ENCODE peak calls at places on chromosomes 11 and 22, in eight cellular contexts. T is H9, N is GM23338, M is neural progenitor cell, F is IMR-90, R is Karpas-422, P is OCI-LY7, E is fibroblast of lung. A is an unnamed sample. For H4K20me1, the result is how much of the 10 kb centered on the place peaks cover.

GRCh38 chr11:43708776-43709175 is 28.2 kb downstream of the HSD17B12 start:
- DNase-seq in T (no peak), N (peak), M (no peak), F (no peak), R (peak), P (peak), E (no peak), A (no peak)

GRCh38 chr11:5767056-5767455 is 13.0 kb downstream of the OR52N4 start:
- DNase-seq in T (no peak), N (no peak), M (no peak), F (no peak), R (no peak), P (no peak), E (peak), A (no peak)

GRCh38 chr11:2664886-2665746 is 34.7 kb downstream of the KCNQ1OT1 start:
- DNase-seq in T (peak), N (no peak), M (no peak), F (no peak), R (no peak), P (no peak), E (no peak), A (peak)

GRCh38 chr11:116929393-116930090 is 92.1 kb upstream of the APOA1 start:
- DNase-seq in T (no peak), N (no peak), M (no peak), F (peak), R (no peak), P (no peak), E (peak), A (no peak)

GRCh38 chr11:16155448-16155847 is 200.9 kb downstream of the SOX6 start:
- DNase-seq in T (no peak), N (no peak), M (no peak), F (no peak), R (no peak), P (no peak), E (no peak), A (no peak)

GRCh38 chr11:86818466-86819282 is 18.3 kb downstream of the PRSS23 start:
- DNase-seq in T (no peak), N (peak), M (peak), F (peak), R (peak), P (peak), E (peak), A (no peak)

GRCh38 chr11:57800444-57801184 is 39.0 kb downstream of the CTNND1 start:
- DNase-seq in T (peak), N (peak), M (peak), F (peak), R (peak), P (peak), E (peak), A (no peak)

GRCh38 chr11:126158054-126158791 is 53.2 kb downstream of the RPUSD4 start:
- DNase-seq in T (no peak), N (no peak), M (no peak), F (no peak), R (no peak), P (no peak), E (no peak), A (no peak)

GRCh38 chr11:132848336-132848735 is 684.0 kb downstream of the OPCML start:
- DNase-seq in T (no peak), N (no peak), M (no peak), F (peak), R (no peak), P (no peak), E (peak), A (peak)

GRCh38 chr11:12701815-12702214 is 27.6 kb downstream of the TEAD1 start:
- DNase-seq in T (no peak), N (no peak), M (no peak), F (no peak), R (no peak), P (no peak), E (no peak), A (no peak)

GRCh38 chr11:91585035-91585801 is 639.4 kb upstream of the FAT3 start:
- DNase-seq in T (no peak), N (no peak), M (no peak), F (no peak), R (no peak), P (no peak), E (no peak), A (no peak)

GRCh38 chr11:71164621-71165020 is 87.8 kb downstream of the SHANK2 start:
- DNase-seq in T (no peak), N (no peak), M (no peak), F (no peak), R (no peak), P (no peak), E (no peak), A (no peak)

GRCh38 chr11:27699242-27699925 is 871 bp downstream of the BDNF start:
- DNase-seq in T (peak), N (peak), M (peak), F (peak), R (peak), P (no peak), E (peak), A (no peak)

GRCh38 chr11:64802370-64803162 is 448 bp downstream of the MAP4K2 start:
- DNase-seq in T (no peak), N (peak), M (no peak), F (no peak), R (peak), P (peak), E (no peak), A (peak)

GRCh38 chr22:49544286-49544685 is 283.4 kb downstream of the BRD1 start:
- DNase-seq in T (no peak), N (no peak), M (no peak), F (no peak), R (no peak), P (no peak), E (no peak), A (no peak)

GRCh38 chr11:68032997-68033707 is 2.7 kb downstream of the NDUFS8 start:
- DNase-seq in T (no peak), N (no peak), M (no peak), F (no peak), R (no peak), P (no peak), E (no peak), A (peak)

GRCh38 chr11:96061730-96062524 is 138.0 kb upstream of the MTMR2 start:
- DNase-seq in T (no peak), N (no peak), M (no peak), F (peak), R (no peak), P (no peak), E (peak), A (no peak)

GRCh38 chr11:21948876-21949275 is 244.0 kb upstream of the ANO5 start:
- DNase-seq in T (no peak), N (no peak), M (no peak), F (no peak), R (no peak), P (no peak), E (no peak), A (no peak)

GRCh38 chr11:44179173-44179572 is 83.7 kb downstream of the EXT2 start:
- DNase-seq in T (no peak), N (no peak), M (no peak), F (peak), R (no peak), P (no peak), E (peak), A (no peak)

GRCh38 chr11:107203656-107204055 is 185.4 kb upstream of the GUCY1A2 start:
- DNase-seq in T (no peak), N (no peak), M (no peak), F (no peak), R (no peak), P (no peak), E (no peak), A (no peak)

GRCh38 chr22:29266564-29267461 is 968 bp downstream of the RHBDD3 start:
- DNase-seq in T (no peak), N (peak), M (peak), F (peak), R (no peak), P (peak), E (peak), A (peak)

GRCh38 chr11:70674605-70675004 is 276.3 kb downstream of the CTTN start:
- DNase-seq in T (no peak), N (no peak), M (no peak), F (no peak), R (no peak), P (no peak), E (no peak), A (peak)

GRCh38 chr11:46367244-46367915 is 14.1 kb upstream of the MDK start:
- DNase-seq in T (peak), N (peak), M (peak), F (peak), R (peak), P (peak), E (peak), A (peak)

GRCh38 chr11:46364791-46365190 is 16.7 kb upstream of the MDK start:
- DNase-seq in T (no peak), N (no peak), M (no peak), F (no peak), R (no peak), P (no peak), E (no peak), A (no peak)

GRCh38 chr11:46367916-46368267 is 13.6 kb upstream of the MDK start:
- DNase-seq in T (no peak), N (no peak), M (no peak), F (no peak), R (no peak), P (no peak), E (no peak), A (no peak)

GRCh38 chr11:46366260-46366659 is 15.2 kb upstream of the MDK start:
- DNase-seq in T (no peak), N (no peak), M (no peak), F (no peak), R (no peak), P (no peak), E (no peak), A (no peak)

GRCh38 chr11:46366661-46367161 is 14.8 kb upstream of the MDK start:
- DNase-seq in T (no peak), N (no peak), M (no peak), F (no peak), R (no peak), P (no peak), E (no peak), A (no peak)
- H4K20me1 ChIP-seq in T (under half), N (under half), M (half or more), F (under half), R (under half), P (under half), E (under half), A (under half)

DNA sequence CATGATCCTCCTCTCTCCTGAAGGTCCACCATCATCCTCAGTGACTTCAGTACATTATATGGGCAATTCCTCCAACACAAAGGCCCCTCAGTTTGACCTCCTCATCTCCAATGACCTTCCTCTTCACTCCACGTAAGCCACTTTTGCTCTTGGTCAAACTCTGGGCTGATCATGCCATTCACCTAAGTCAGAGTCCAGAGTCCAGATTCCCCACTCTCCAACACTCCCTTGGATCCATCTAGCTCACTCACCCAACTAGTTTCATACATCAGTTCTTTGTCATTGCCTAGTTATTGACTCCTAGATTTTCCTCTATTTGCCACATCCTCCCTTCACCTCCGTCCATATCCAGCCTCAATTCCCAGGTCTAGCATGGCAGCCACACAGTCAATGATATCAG is 30.5 kb upstream of the TTC12 start:
- DNase-seq in T (no peak), N (no peak), M (no peak), F (no peak), R (no peak), P (no peak), E (no peak), A (no peak)
- H3K4me2 ChIP-seq in T (no peak), N (no peak), M (no peak), F (no peak), R (no peak), P (no peak), E (no peak), A (no peak)

DNA sequence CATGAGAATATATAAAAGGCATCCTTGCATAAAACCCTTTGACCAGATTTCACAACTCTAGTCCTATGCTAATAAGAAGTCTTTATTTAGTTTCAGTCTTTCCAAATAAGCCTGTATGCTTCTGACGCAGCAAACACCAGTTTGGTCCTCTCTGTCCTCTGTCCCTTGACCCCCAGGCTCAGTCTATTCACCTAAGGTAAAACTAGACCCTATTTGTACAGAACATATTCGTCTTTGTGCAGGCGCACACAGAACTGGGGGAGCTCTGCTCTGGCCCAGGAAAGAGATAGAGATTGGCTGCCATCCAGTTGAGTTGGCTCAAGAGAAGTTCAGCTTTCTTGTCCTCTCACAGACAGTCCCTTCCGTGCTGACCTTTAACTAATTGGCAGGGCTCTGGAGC is 21.0 kb upstream of the PSMA1 start:
- DNase-seq in T (no peak), N (no peak), M (no peak), F (no peak), R (no peak), P (no peak), E (peak), A (no peak)
- H2AFZ ChIP-seq in T (no peak), N (no peak), M (no peak), F (no peak), R (no peak), P (no peak), E (peak), A (peak)

GRCh38 chr22:20108757-20109230 is 7.1 kb upstream of the RANBP1 start:
- DNase-seq in T (no peak), N (no peak), M (no peak), F (no peak), R (no peak), P (no peak), E (no peak), A (peak)

GRCh38 chr22:20109411-20110358 is 6.2 kb upstream of the RANBP1 start:
- DNase-seq in T (no peak), N (no peak), M (no peak), F (no peak), R (no peak), P (no peak), E (no peak), A (peak)

GRCh38 chr22:20107471-20107901 is 8.4 kb upstream of the RANBP1 start:
- DNase-seq in T (no peak), N (no peak), M (no peak), F (no peak), R (no peak), P (no peak), E (no peak), A (peak)

GRCh38 chr22:20106849-20107237 is 9.1 kb upstream of the RANBP1 start:
- DNase-seq in T (no peak), N (no peak), M (no peak), F (no peak), R (no peak), P (no peak), E (no peak), A (peak)

DNA sequence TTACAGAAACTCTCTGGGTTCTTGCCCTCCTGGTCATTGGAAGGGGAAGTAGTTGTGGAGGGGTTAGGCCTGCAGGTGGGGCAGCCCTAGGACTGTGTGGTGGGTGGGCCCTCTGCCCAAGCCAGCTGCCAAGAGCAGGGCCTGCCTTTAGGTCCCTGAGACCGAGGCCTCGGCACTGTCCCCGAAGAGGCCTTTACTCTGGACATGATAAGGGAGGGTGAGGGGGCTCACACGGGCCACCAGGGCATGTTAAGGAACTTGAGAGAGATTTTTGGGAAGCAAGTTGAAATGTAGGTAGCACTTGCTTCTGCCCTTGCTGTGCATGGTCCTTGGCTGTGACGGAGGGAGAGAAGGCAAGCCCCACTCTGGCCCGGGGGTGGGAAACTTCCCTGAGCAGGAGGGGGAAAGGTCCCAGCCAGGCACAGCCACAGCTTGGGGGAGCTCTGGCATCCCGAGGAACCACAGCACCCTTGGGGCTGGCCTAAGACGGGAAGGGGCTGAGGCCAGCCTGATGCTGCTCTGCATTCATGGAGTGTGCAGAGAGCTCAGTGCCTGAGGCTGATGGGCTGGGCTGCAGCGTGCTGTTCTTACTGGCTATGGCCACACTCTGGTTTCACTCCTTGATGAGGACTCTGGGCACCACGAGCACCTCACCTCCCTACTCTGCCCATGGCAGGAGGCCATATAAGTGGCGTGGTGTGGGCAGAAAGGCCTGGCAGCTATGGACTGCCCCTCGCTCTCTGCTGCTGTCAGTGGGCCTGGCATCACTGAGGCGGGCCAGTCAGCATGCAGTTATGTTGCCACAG is 7.8 kb upstream of the RANBP1 start:
- DNase-seq in T (no peak), N (no peak), M (no peak), F (no peak), R (no peak), P (no peak), E (no peak), A (peak)
- H4K20me1 ChIP-seq in T (under half), N (under half), M (half or more), F (half or more), R (under half), P (under half), E (under half), A (under half)

GRCh38 chr22:43482310-43482625 is 70.5 kb downstream of the MPPED1 start:
- DNase-seq in T (no peak), N (peak), M (no peak), F (no peak), R (no peak), P (no peak), E (no peak), A (peak)
- H3K4me2 ChIP-seq in T (no peak), N (peak), M (no peak), F (no peak), R (peak), P (no peak), E (no peak), A (no peak)